ENCODE peak calls at places on chromosomes 16 and 17, in ten cellular contexts. Z is GM12865, S is fibroblast of pulmonary artery, R is stomach, T is tibial nerve, G is vagina, H is GM23338, C is IMR-90, O is dorsolateral prefrontal cortex, I is ascending aorta. B is an unnamed sample.
A peak's percentile ranks its signal among the peaks of the same experiment; 100 is the strongest.

GRCh38 chr16:11263737-11264136 is 5.4 kb downstream of the TNP2 start:
- DNase-seq in C (no peak), Z (peak; percentile 66), H (no peak), R (no peak), S (no peak), T (no peak), G (no peak), O (no peak), I (no peak), B (no peak)

GRCh38 chr16:424033-424622 is 1.3 kb upstream of the RAB11FIP3 start:
- DNase-seq in S (peak; percentile 98), R (peak; percentile 35), O (peak; percentile 69), Z (no peak), I (peak; percentile 94), G (no peak), C (peak; percentile 94), H (no peak), T (peak; percentile 88), B (peak; percentile 31)

GRCh38 chr16:5578980-5579379 is 481.4 kb upstream of the EEF2KMT start:
- DNase-seq in T (no peak), C (no peak), H (no peak), O (no peak), S (no peak), G (no peak), I (no peak), Z (no peak), R (no peak), B (no peak)

GRCh38 chr17:66737524-66737923 is 97.4 kb upstream of the CACNG5 start:
- DNase-seq in T (no peak), I (no peak), H (peak; percentile 79), Z (no peak), C (peak; percentile 49), O (peak; percentile 52), S (peak; percentile 58), G (no peak), R (no peak), B (no peak)

GRCh38 chr17:49687878-49688491 is 10.1 kb upstream of the SPOP start:
- DNase-seq in O (no peak), Z (peak; percentile 34), T (no peak), H (no peak), S (peak; percentile 84), G (no peak), R (no peak), C (peak; percentile 61), I (peak; percentile 68), B (no peak)

GRCh38 chr17:27109346-27109745 is 184.6 kb upstream of the WSB1 start:
- DNase-seq in S (no peak), C (no peak), H (no peak), O (no peak), T (no peak), R (no peak), I (no peak), Z (no peak), G (no peak), B (no peak)

GRCh38 chr17:54956802-54957201 is 11.7 kb downstream of the COX11 start:
- DNase-seq in I (no peak), H (peak; percentile 49), G (no peak), R (no peak), C (no peak), T (no peak), S (no peak), Z (no peak), O (no peak), B (no peak)

GRCh38 chr16:87391324-87391949 is 699 bp upstream of the MAP1LC3B start:
- DNase-seq in H (peak; percentile 79), G (no peak), S (peak; percentile 31), I (peak; percentile 86), T (peak; percentile 52), O (no peak), R (peak; percentile 58), Z (no peak), C (no peak), B (no peak)

DNA sequence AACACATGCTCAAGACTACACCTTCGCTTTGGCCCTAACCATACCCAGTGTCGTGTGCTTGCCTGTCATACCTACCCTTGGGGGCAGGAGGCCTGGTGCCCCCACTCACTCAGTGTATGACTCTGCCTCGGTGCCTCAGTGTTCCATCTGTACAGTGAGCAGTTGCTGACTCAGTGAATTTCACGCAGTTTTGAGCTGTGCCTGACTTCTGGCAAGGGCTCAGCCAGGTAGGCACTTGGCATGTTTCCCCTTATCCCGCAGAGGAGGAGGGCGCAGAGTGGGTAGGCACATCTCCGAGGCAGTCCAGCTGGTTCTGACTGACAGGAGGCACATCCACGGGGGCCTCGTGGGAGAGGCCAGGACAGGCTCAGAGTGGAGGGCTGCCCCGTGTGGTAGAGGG is 148.9 kb upstream of the CIBAR2 start:
- DNase-seq in I (no peak), H (no peak), R (no peak), Z (no peak), T (no peak), O (no peak), G (no peak), C (no peak), S (no peak), B (no peak)
- H3K4me3 ChIP-seq in I (no peak overlapping the region), H (no peak overlapping the region), R (no peak overlapping the region), Z (no peak overlapping the region), T (no peak overlapping the region), O (no peak overlapping the region), G (no peak overlapping the region), C (no peak overlapping the region), S (no peak overlapping the region), B (no peak overlapping the region)

GRCh38 chr17:9958586-9959281 is 53.7 kb upstream of the RCVRN start:
- DNase-seq in O (peak; percentile 48), S (no peak), C (no peak), H (peak; percentile 65), T (no peak), R (no peak), G (no peak), Z (no peak), I (no peak), B (no peak)

GRCh38 chr17:9956474-9957131 is 51.5 kb upstream of the RCVRN start:
- DNase-seq in R (no peak), C (no peak), T (no peak), I (no peak), Z (no peak), H (no peak), G (no peak), S (no peak), O (no peak), B (no peak)

GRCh38 chr17:9957244-9957643 is 52.2 kb upstream of the RCVRN start:
- DNase-seq in C (no peak), O (no peak), S (no peak), T (no peak), H (no peak), G (no peak), Z (no peak), I (no peak), R (no peak), B (no peak)

DNA sequence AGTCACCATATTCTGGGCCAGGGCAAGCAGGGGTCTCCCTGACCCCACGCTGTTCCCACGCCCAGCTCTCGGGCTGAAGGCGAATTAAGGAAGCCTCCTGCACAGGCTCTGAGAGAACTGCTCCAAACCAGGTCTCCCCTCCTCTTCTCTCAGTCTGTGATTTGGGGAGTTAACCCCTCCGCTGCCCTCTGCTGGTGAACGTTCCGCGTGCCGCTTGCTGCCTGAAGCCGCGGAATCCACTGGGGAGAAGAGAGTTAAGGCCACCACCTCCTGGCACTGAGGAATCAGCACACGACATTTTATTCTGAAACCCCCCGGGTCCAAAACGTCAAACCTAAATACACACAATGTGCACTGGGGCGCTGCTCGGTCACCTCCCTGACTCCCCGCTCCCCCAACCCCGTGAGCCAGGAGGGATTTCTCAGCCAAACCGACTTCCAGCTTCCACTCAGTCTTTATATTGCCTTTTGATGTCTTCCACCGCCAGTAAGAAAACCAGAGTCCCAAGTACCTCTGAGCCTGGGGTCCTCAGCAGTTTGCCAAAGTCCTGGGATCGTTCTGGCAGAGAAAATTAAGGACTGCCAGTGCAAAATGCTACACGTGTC is 54.4 kb upstream of the RCVRN start:
- DNase-seq in I (no peak), O (peak; percentile 58), G (no peak), Z (peak; percentile 65), S (peak; percentile 42), C (peak; percentile 49), R (no peak), T (peak; percentile 48), H (peak; percentile 87), B (peak; percentile 18)
- TF ChIP-seq CTCF in I (no peak), O (peak; percentile 44), G (peak; percentile 35), Z (peak; percentile 69), S (peak; percentile 58), C (peak; percentile 59), R (peak; percentile 19), T (peak; percentile 12), H (peak; percentile 79), B (peak; percentile 77)

GRCh38 chr17:1134634-1135324 is 45.0 kb downstream of the ABR start:
- DNase-seq in T (no peak), G (no peak), R (no peak), H (no peak), Z (no peak), C (no peak), O (peak; percentile 17), I (peak; percentile 77), S (no peak), B (no peak)

GRCh38 chr17:1142503-1143095 is 37.2 kb downstream of the ABR start:
- DNase-seq in H (no peak), S (no peak), I (no peak), C (no peak), R (no peak), T (no peak), O (no peak), G (no peak), Z (no peak), B (no peak)

DNA sequence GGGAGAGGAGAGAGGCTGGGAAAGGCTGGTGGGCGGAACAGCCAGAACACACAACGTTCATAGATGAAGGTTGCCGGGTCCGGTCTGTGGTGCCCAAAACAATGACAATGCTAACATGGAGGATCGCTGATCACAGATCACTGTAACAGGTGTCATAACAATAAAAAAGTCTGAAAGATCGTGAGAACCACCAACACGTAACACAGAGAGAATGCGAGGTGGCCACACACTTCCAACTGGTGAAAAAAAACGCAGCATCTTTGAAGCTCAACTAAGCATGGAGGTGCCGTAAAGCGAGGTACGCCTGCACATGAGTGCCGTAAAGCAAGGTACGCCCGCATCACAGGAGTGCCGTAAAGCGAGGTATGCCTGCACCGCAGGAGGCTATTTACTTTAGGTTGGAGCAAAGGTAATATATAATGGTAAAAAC is 42.3 kb downstream of the ABR start:
- DNase-seq in S (peak; percentile 30), G (no peak), C (no peak), R (no peak), I (no peak), Z (no peak), H (peak; percentile 86), T (no peak), O (no peak), B (peak; percentile 71)
- H3K4me3 ChIP-seq in S (no peak overlapping the region), G (no peak overlapping the region), C (no peak overlapping the region), R (no peak overlapping the region), I (no peak overlapping the region), Z (no peak overlapping the region), H (no peak overlapping the region), T (no peak overlapping the region), O (no peak overlapping the region), B (peak overlapping the region; percentile 50)

GRCh38 chr17:76586741-76587487 is 1.3 kb upstream of the ST6GALNAC2 start:
- DNase-seq in O (no peak), S (no peak), C (no peak), R (no peak), T (no peak), Z (peak; percentile 47), H (peak; percentile 67), I (no peak), G (no peak), B (no peak)

GRCh38 chr17:76584427-76585047 is 1.1 kb downstream of the ST6GALNAC2 start:
- DNase-seq in G (no peak), C (no peak), T (no peak), S (no peak), H (peak; percentile 76), O (no peak), I (no peak), Z (no peak), R (no peak), B (no peak)

GRCh38 chr17:76585048-76585648 is 512 bp downstream of the ST6GALNAC2 start:
- DNase-seq in T (no peak), S (no peak), H (peak; percentile 53), Z (no peak), G (no peak), R (peak; percentile 52), I (no peak), C (no peak), O (no peak), B (no peak)

GRCh38 chr17:76588182-76588581 is 2.5 kb upstream of the ST6GALNAC2 start:
- DNase-seq in T (no peak), H (no peak), R (no peak), G (no peak), Z (no peak), S (no peak), I (no peak), O (no peak), C (no peak), B (no peak)

DNA sequence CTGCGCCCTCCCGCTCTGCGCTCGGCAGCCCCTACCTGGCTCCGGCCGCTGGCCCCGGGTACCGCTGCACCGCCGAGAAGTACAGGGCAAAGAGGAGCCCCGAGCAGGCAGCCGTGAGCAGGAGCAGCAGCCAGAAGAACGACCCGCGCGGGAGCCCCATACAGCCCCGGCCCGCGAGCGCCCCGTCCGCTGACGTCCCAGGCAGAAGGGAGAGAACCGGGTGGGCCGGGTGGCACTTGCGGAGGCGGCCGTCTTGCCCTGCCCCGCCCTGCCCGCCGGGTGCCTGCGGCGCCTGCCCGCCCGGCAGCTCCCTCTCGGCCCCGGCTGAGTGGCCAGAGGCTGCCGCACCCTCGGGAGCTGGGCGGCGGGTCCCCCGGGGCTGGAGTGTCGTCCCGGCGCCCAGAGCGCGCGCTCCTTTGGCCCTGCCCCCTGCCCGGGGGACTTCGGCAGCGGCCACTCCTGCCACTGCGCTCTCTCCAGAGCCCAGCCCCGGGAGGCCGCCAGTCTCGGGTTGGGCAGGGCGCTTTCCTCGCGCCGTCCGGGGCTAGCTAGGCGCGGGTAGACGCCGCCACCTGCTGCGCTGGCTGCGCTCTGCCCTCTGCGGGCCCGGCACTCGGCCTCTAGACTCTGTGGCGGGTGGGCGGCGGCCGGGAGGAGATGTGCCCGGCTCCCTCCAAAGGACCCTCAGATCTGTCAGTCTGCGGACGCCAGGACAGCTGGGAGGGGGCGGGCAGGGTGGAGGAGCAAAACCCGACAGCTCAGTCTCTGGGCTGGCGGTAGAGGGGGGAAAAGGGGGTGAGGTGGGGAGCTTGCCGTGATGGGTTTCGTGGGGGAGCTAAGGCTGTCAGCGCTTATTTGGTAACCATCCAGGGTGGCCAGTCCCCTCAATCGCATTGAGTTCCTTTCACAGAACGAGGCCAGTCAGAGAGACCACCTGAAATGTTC is at the start of gene ST6GALNAC2:
- DNase-seq in G (no peak), Z (peak; percentile 45), R (peak; percentile 84), O (no peak), H (peak; percentile 56), S (peak; percentile 42), I (peak; percentile 70), T (no peak), C (no peak), B (no peak)
- TF ChIP-seq CTCF in G (no peak), Z (peak; percentile 36), R (no peak), O (peak; percentile 42), H (no peak), S (peak; percentile 3), I (peak; percentile 24), T (peak; percentile 25), C (peak; percentile 39), B (peak; percentile 55)

B was measured in LNCaP clone FGC.